ENCODE peak calls at places on chromosomes 3 and 15, in nine cellular contexts. D is body of pancreas; N is stimulated activated CD8-positive, alpha-beta memory T cell treated with anti-CD3 and anti-CD28 coated beads, Interleukin-7, amount 100 ng/mL, for 1 hour; O is fibroblast of gingiva; W is HuH-7.5; K is GM03348; J is NCI-H2107; Y is activated CD4-positive, alpha-beta T cell treated with anti-CD3 and anti-CD28 coated beads for 36 hours; C is activated CD8-positive, alpha-beta T cell treated with anti-CD3 and anti-CD28 coated beads, Interleukin-2, amount 10 ng/mL, durations not matched to agents 7 days and 5 days. M is an unnamed sample.

GRCh38 chr3:15040844-15041243 is 24.3 kb downstream of the MRPS25 start:
- DNase-seq in N (no peak), K (no peak), Y (no peak), W (no peak), O (no peak), J (no peak), C (no peak), D (no peak), M (no peak)

GRCh38 chr3:100954199-100954935 is 38.9 kb downstream of the ABI3BP start:
- DNase-seq in J (no peak), C (no peak), W (no peak), N (no peak), K (peak), Y (no peak), O (peak), D (no peak), M (no peak)

GRCh38 chr15:101463265-101463664 is 26.2 kb downstream of the PCSK6 start:
- DNase-seq in W (no peak), K (no peak), C (no peak), N (no peak), O (no peak), J (no peak), Y (no peak), D (no peak), M (no peak)

GRCh38 chr15:57873564-57874209 is 167.2 kb downstream of the POLR2M start:
- DNase-seq in N (no peak), D (no peak), O (no peak), C (no peak), Y (no peak), K (peak), J (no peak), W (no peak), M (no peak)

GRCh38 chr3:118098818-118099217 is 935.8 kb downstream of the IGSF11 start:
- DNase-seq in Y (no peak), N (no peak), K (no peak), C (no peak), J (no peak), W (no peak), O (no peak), D (no peak), M (no peak)

GRCh38 chr3:4751057-4752051 is 227.9 kb upstream of the BHLHE40 start:
- DNase-seq in J (no peak), W (no peak), K (peak), D (no peak), O (peak), N (no peak), Y (no peak), C (no peak), M (peak)

GRCh38 chr15:101532865-101533264 is 43.4 kb upstream of the PCSK6 start:
- DNase-seq in N (no peak), D (no peak), C (no peak), K (no peak), J (no peak), W (peak), Y (no peak), O (no peak), M (no peak)

GRCh38 chr3:171057075-171057474 is 30.6 kb upstream of the SLC2A2 start:
- DNase-seq in O (no peak), C (no peak), W (no peak), Y (no peak), J (no peak), N (no peak), K (no peak), D (no peak), M (no peak)

GRCh38 chr15:46088486-46089437 is 453.9 kb downstream of the SQOR start:
- DNase-seq in J (no peak), O (no peak), C (no peak), K (peak), D (no peak), N (no peak), Y (no peak), W (no peak), M (no peak)

GRCh38 chr15:64222573-64223361 is 59.9 kb upstream of the PPIB start:
- DNase-seq in J (no peak), Y (no peak), O (no peak), W (no peak), D (no peak), N (no peak), K (no peak), C (no peak), M (no peak)

GRCh38 chr3:148173836-148174235 is 523.9 kb upstream of the AGTR1 start:
- DNase-seq in J (no peak), K (no peak), O (peak), Y (no peak), D (no peak), N (no peak), C (no peak), W (no peak), M (no peak)

GRCh38 chr15:34986326-34987181 is 1.5 kb downstream of the ZNF770 start:
- DNase-seq in N (no peak), O (no peak), K (no peak), W (no peak), C (no peak), D (no peak), Y (no peak), J (no peak), M (no peak)

GRCh38 chr15:69482686-69483256 is 30.2 kb downstream of the RPLP1 start:
- DNase-seq in C (no peak), J (no peak), Y (no peak), W (no peak), N (no peak), D (peak), K (no peak), O (no peak), M (no peak)

GRCh38 chr3:122676759-122677158 is 3.9 kb upstream of the PARP14 start:
- DNase-seq in J (no peak), N (no peak), O (no peak), Y (no peak), D (no peak), K (no peak), C (no peak), W (no peak), M (no peak)